ENCODE peak calls at places on chromosome 12, in ten cellular contexts. One of them, this sample, is unnamed.

GRCh38 chr12:5921027-5921909 is 23.8 kb downstream of the ANO2 start:
- DNase-seq in uterus: no peak
- DNase-seq in GM06990: no peak
- DNase-seq in brain microvascular endothelial cell: no peak
- DNase-seq in heart right ventricle: no peak
- DNase-seq in pancreas: no peak
- DNase-seq in vagina: peak; percentile 65
- DNase-seq in transverse colon: no peak
- DNase-seq in left lung: no peak
- DNase-seq in ovary: no peak
- DNase-seq in this sample: no peak

GRCh38 chr12:124967016-124967739 is 21.8 kb downstream of the DHX37 start:
- DNase-seq in uterus: no peak
- DNase-seq in GM06990: no peak
- DNase-seq in brain microvascular endothelial cell: no peak
- DNase-seq in heart right ventricle: no peak
- DNase-seq in pancreas: no peak
- DNase-seq in vagina: no peak
- DNase-seq in transverse colon: no peak
- DNase-seq in left lung: no peak
- DNase-seq in ovary: no peak
- DNase-seq in this sample: no peak

GRCh38 chr12:7542813-7543212 is 39.2 kb upstream of the CD163 start:
- DNase-seq in uterus: no peak
- DNase-seq in GM06990: no peak
- DNase-seq in brain microvascular endothelial cell: peak; percentile 3
- DNase-seq in heart right ventricle: no peak
- DNase-seq in pancreas: no peak
- DNase-seq in vagina: no peak
- DNase-seq in transverse colon: no peak
- DNase-seq in left lung: no peak
- DNase-seq in ovary: no peak
- DNase-seq in this sample: no peak

GRCh38 chr12:130254476-130255276 is 83.0 kb upstream of the PIWIL1 start:
- DNase-seq in uterus: no peak
- DNase-seq in GM06990: no peak
- DNase-seq in brain microvascular endothelial cell: no peak
- DNase-seq in heart right ventricle: no peak
- DNase-seq in pancreas: peak; percentile 72
- DNase-seq in vagina: no peak
- DNase-seq in transverse colon: no peak
- DNase-seq in left lung: no peak
- DNase-seq in ovary: no peak
- DNase-seq in this sample: no peak

GRCh38 chr12:11694528-11694927 is 45.1 kb downstream of the ETV6 start:
- DNase-seq in uterus: no peak
- DNase-seq in GM06990: no peak
- DNase-seq in brain microvascular endothelial cell: no peak
- DNase-seq in heart right ventricle: no peak
- DNase-seq in pancreas: no peak
- DNase-seq in vagina: no peak
- DNase-seq in transverse colon: no peak
- DNase-seq in left lung: no peak
- DNase-seq in ovary: no peak
- DNase-seq in this sample: no peak

GRCh38 chr12:2547273-2548044 is 247.3 kb upstream of the FKBP4 start:
- DNase-seq in uterus: no peak
- DNase-seq in GM06990: no peak
- DNase-seq in brain microvascular endothelial cell: no peak
- DNase-seq in heart right ventricle: no peak
- DNase-seq in pancreas: no peak
- DNase-seq in vagina: no peak
- DNase-seq in transverse colon: no peak
- DNase-seq in left lung: no peak
- DNase-seq in ovary: no peak
- DNase-seq in this sample: no peak

GRCh38 chr12:95390932-95391331 is 83.0 kb upstream of the METAP2 start:
- DNase-seq in uterus: no peak
- DNase-seq in GM06990: peak; percentile 2
- DNase-seq in brain microvascular endothelial cell: no peak
- DNase-seq in heart right ventricle: no peak
- DNase-seq in pancreas: no peak
- DNase-seq in vagina: no peak
- DNase-seq in transverse colon: no peak
- DNase-seq in left lung: no peak
- DNase-seq in ovary: no peak
- DNase-seq in this sample: no peak

GRCh38 chr12:96201272-96202227 is 7.4 kb downstream of the ELK3 start:
- DNase-seq in uterus: no peak
- DNase-seq in GM06990: no peak
- DNase-seq in brain microvascular endothelial cell: no peak
- DNase-seq in heart right ventricle: no peak
- DNase-seq in pancreas: no peak
- DNase-seq in vagina: no peak
- DNase-seq in transverse colon: no peak
- DNase-seq in left lung: no peak
- DNase-seq in ovary: no peak
- DNase-seq in this sample: no peak

GRCh38 chr12:68113644-68114043 is 45.9 kb downstream of the IFNG start:
- DNase-seq in uterus: no peak
- DNase-seq in GM06990: no peak
- DNase-seq in brain microvascular endothelial cell: no peak
- DNase-seq in heart right ventricle: no peak
- DNase-seq in pancreas: no peak
- DNase-seq in vagina: no peak
- DNase-seq in transverse colon: peak; percentile 22
- DNase-seq in left lung: no peak
- DNase-seq in ovary: no peak
- DNase-seq in this sample: no peak

GRCh38 chr12:4939418-4940023 is 29.8 kb downstream of the KCNA1 start:
- DNase-seq in uterus: no peak
- DNase-seq in GM06990: no peak
- DNase-seq in brain microvascular endothelial cell: no peak
- DNase-seq in heart right ventricle: no peak
- DNase-seq in pancreas: no peak
- DNase-seq in vagina: no peak
- DNase-seq in transverse colon: no peak
- DNase-seq in left lung: no peak
- DNase-seq in ovary: no peak
- DNase-seq in this sample: no peak

GRCh38 chr12:62714409-62715075 is 220.4 kb downstream of the PPM1H start:
- DNase-seq in uterus: no peak
- DNase-seq in GM06990: no peak
- DNase-seq in brain microvascular endothelial cell: no peak
- DNase-seq in heart right ventricle: peak; percentile 49
- DNase-seq in pancreas: no peak
- DNase-seq in vagina: no peak
- DNase-seq in transverse colon: no peak
- DNase-seq in left lung: no peak
- DNase-seq in ovary: peak; percentile 26
- DNase-seq in this sample: no peak

GRCh38 chr12:118360785-118361404 is 11.8 kb downstream of the TAOK3 start:
- DNase-seq in uterus: no peak
- DNase-seq in GM06990: no peak
- DNase-seq in brain microvascular endothelial cell: peak; percentile 51
- DNase-seq in heart right ventricle: no peak
- DNase-seq in pancreas: no peak
- DNase-seq in vagina: no peak
- DNase-seq in transverse colon: no peak
- DNase-seq in left lung: no peak
- DNase-seq in ovary: no peak
- DNase-seq in this sample: peak; percentile 84

GRCh38 chr12:64007853-64008252 is 163.4 kb downstream of the SRGAP1 start:
- DNase-seq in uterus: no peak
- DNase-seq in GM06990: no peak
- DNase-seq in brain microvascular endothelial cell: no peak
- DNase-seq in heart right ventricle: no peak
- DNase-seq in pancreas: no peak
- DNase-seq in vagina: no peak
- DNase-seq in transverse colon: no peak
- DNase-seq in left lung: no peak
- DNase-seq in ovary: no peak
- DNase-seq in this sample: no peak

GRCh38 chr12:51087818-51088217 is 4.4 kb upstream of the CSRNP2 start:
- DNase-seq in uterus: no peak
- DNase-seq in GM06990: peak; percentile 29
- DNase-seq in brain microvascular endothelial cell: no peak
- DNase-seq in heart right ventricle: no peak
- DNase-seq in pancreas: no peak
- DNase-seq in vagina: no peak
- DNase-seq in transverse colon: no peak
- DNase-seq in left lung: no peak
- DNase-seq in ovary: no peak
- DNase-seq in this sample: no peak

GRCh38 chr12:12384601-12385321 is 27.9 kb downstream of the BORCS5 start:
- DNase-seq in uterus: no peak
- DNase-seq in GM06990: no peak
- DNase-seq in brain microvascular endothelial cell: no peak
- DNase-seq in heart right ventricle: no peak
- DNase-seq in pancreas: no peak
- DNase-seq in vagina: no peak
- DNase-seq in transverse colon: no peak
- DNase-seq in left lung: no peak
- DNase-seq in ovary: no peak
- DNase-seq in this sample: no peak

GRCh38 chr12:46230985-46231384 is 37.9 kb downstream of the SLC38A1 start:
- DNase-seq in uterus: no peak
- DNase-seq in GM06990: no peak
- DNase-seq in brain microvascular endothelial cell: no peak
- DNase-seq in heart right ventricle: no peak
- DNase-seq in pancreas: no peak
- DNase-seq in vagina: no peak
- DNase-seq in transverse colon: no peak
- DNase-seq in left lung: no peak
- DNase-seq in ovary: no peak
- DNase-seq in this sample: no peak

GRCh38 chr12:53201170-53201541 is 5.9 kb downstream of the ITGB7 start:
- DNase-seq in uterus: no peak
- DNase-seq in GM06990: no peak
- DNase-seq in brain microvascular endothelial cell: no peak
- DNase-seq in heart right ventricle: no peak
- DNase-seq in pancreas: no peak
- DNase-seq in vagina: no peak
- DNase-seq in transverse colon: no peak
- DNase-seq in left lung: no peak
- DNase-seq in ovary: no peak
- DNase-seq in this sample: no peak

GRCh38 chr12:67364228-67364627 is 95.1 kb downstream of the CAND1 start:
- DNase-seq in uterus: no peak
- DNase-seq in GM06990: no peak
- DNase-seq in brain microvascular endothelial cell: no peak
- DNase-seq in heart right ventricle: no peak
- DNase-seq in pancreas: no peak
- DNase-seq in vagina: no peak
- DNase-seq in transverse colon: no peak
- DNase-seq in left lung: no peak
- DNase-seq in ovary: no peak
- DNase-seq in this sample: no peak

GRCh38 chr12:57134949-57135348 is 6.7 kb downstream of the LRP1 start:
- DNase-seq in uterus: peak; percentile 29
- DNase-seq in GM06990: no peak
- DNase-seq in brain microvascular endothelial cell: no peak
- DNase-seq in heart right ventricle: no peak
- DNase-seq in pancreas: no peak
- DNase-seq in vagina: no peak
- DNase-seq in transverse colon: peak; percentile 4
- DNase-seq in left lung: no peak
- DNase-seq in ovary: no peak
- DNase-seq in this sample: no peak
- H3K4me3 ChIP-seq in uterus: no peak overlapping the region
- H3K4me3 ChIP-seq in GM06990: no peak overlapping the region
- H3K4me3 ChIP-seq in brain microvascular endothelial cell: no peak overlapping the region
- H3K4me3 ChIP-seq in heart right ventricle: no peak overlapping the region
- H3K4me3 ChIP-seq in pancreas: no peak overlapping the region
- H3K4me3 ChIP-seq in vagina: no peak overlapping the region
- H3K4me3 ChIP-seq in transverse colon: no peak overlapping the region
- H3K4me3 ChIP-seq in left lung: no peak overlapping the region
- H3K4me3 ChIP-seq in ovary: no peak overlapping the region
- H3K4me3 ChIP-seq in this sample: no peak overlapping the region

DNA sequence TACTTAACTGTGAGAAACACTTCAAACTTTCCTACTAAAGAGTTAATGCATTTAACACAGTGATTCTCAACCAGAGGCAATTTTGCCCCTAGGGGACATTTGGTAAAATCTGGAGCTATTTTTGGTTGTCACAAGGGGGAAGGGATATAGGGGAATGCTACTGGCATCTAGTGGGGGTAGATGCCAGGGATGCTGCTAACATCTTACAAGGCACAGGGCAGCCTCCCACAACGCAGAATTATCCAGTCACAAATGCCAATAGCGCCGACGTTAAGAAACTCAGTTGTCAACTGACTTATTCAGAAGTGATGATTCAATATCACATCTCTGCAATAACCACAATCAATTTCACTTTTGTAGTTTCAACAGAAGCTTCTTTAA is 2.0 kb downstream of the EEA1 start:
- DNase-seq in uterus: no peak
- DNase-seq in GM06990: no peak
- DNase-seq in brain microvascular endothelial cell: peak; percentile 34
- DNase-seq in heart right ventricle: peak; percentile 26
- DNase-seq in pancreas: no peak
- DNase-seq in vagina: no peak
- DNase-seq in transverse colon: no peak
- DNase-seq in left lung: no peak
- DNase-seq in ovary: no peak
- DNase-seq in this sample: peak; percentile 60
- TF ChIP-seq CTCF in uterus: no peak
- TF ChIP-seq CTCF in GM06990: no peak
- TF ChIP-seq CTCF in brain microvascular endothelial cell: peak; percentile 22
- TF ChIP-seq CTCF in heart right ventricle: no peak
- TF ChIP-seq CTCF in pancreas: no peak
- TF ChIP-seq CTCF in vagina: no peak
- TF ChIP-seq CTCF in transverse colon: peak; percentile 13
- TF ChIP-seq CTCF in left lung: no peak
- TF ChIP-seq CTCF in ovary: no peak
- TF ChIP-seq CTCF in this sample: peak; percentile 7

DNA sequence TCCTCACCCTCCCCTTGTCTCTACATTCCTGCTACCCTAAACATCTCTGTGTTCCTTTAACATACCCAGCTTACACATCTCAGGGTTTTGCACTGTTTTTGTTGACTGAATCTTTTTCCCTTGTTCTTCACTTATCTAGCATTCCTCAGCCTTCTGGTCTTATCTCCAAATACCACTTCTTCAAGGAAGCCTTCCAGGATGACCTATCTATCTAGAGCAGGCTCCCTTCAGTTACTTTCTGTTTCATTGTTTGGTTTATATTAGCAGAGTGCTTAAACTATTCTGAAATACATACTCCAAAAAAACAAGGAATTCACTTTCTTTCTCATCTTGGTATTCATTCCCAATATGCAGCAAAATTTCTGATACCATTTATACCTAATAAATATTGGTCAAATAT is 353.2 kb downstream of the NAV3 start:
- DNase-seq in uterus: no peak
- DNase-seq in GM06990: no peak
- DNase-seq in brain microvascular endothelial cell: no peak
- DNase-seq in heart right ventricle: no peak
- DNase-seq in pancreas: no peak
- DNase-seq in vagina: no peak
- DNase-seq in transverse colon: no peak
- DNase-seq in left lung: no peak
- DNase-seq in ovary: no peak
- DNase-seq in this sample: no peak
- H3K27me3 ChIP-seq in uterus: no peaks in the 10 kb centered on the region
- H3K27me3 ChIP-seq in GM06990: no peaks in the 10 kb centered on the region
- H3K27me3 ChIP-seq in brain microvascular endothelial cell: no peaks in the 10 kb centered on the region
- H3K27me3 ChIP-seq in heart right ventricle: no peaks in the 10 kb centered on the region
- H3K27me3 ChIP-seq in pancreas: no peaks in the 10 kb centered on the region
- H3K27me3 ChIP-seq in vagina: no peaks in the 10 kb centered on the region
- H3K27me3 ChIP-seq in transverse colon: no peaks in the 10 kb centered on the region
- H3K27me3 ChIP-seq in left lung: no peaks in the 10 kb centered on the region
- H3K27me3 ChIP-seq in ovary: no peaks in the 10 kb centered on the region
- H3K27me3 ChIP-seq in this sample: no peaks in the 10 kb centered on the region

GRCh38 chr12:546920-547845 is 87.4 kb downstream of the B4GALNT3 start:
- DNase-seq in uterus: peak; percentile 33
- DNase-seq in GM06990: peak; percentile 68
- DNase-seq in brain microvascular endothelial cell: no peak
- DNase-seq in heart right ventricle: peak; percentile 49
- DNase-seq in pancreas: peak; percentile 78
- DNase-seq in vagina: no peak
- DNase-seq in transverse colon: peak; percentile 73
- DNase-seq in left lung: peak; percentile 66
- DNase-seq in ovary: peak; percentile 26
- DNase-seq in this sample: peak; percentile 10
- H3K4me3 ChIP-seq in uterus: no peak overlapping the region
- H3K4me3 ChIP-seq in GM06990: no peak overlapping the region
- H3K4me3 ChIP-seq in brain microvascular endothelial cell: no peak overlapping the region
- H3K4me3 ChIP-seq in heart right ventricle: no peak overlapping the region
- H3K4me3 ChIP-seq in pancreas: no peak overlapping the region
- H3K4me3 ChIP-seq in vagina: no peak overlapping the region
- H3K4me3 ChIP-seq in transverse colon: no peak overlapping the region
- H3K4me3 ChIP-seq in left lung: peak overlapping the region; percentile 1
- H3K4me3 ChIP-seq in ovary: no peak overlapping the region
- H3K4me3 ChIP-seq in this sample: no peak overlapping the region